ENCODE peak calls at places on chromosome 7, in eight cellular contexts. T, J, M, X, C, A, G and H are unnamed samples.

GRCh38 chr7:81573128-81573527 is 196.7 kb downstream of the HGF start:
- DNase-seq in T (no peak), J (no peak), M (no peak), X (no peak), C (no peak), A (no peak), G (no peak), H (no peak)

GRCh38 chr7:82019538-82019937 is 249.7 kb upstream of the HGF start:
- DNase-seq in T (no peak), J (no peak), M (no peak), X (no peak), C (no peak), A (no peak), G (no peak), H (no peak)

GRCh38 chr7:13839063-13839462 is 150.4 kb downstream of the ETV1 start:
- DNase-seq in T (no peak), J (no peak), M (no peak), X (no peak), C (no peak), A (no peak), G (no peak), H (no peak)

GRCh38 chr7:121510858-121511482 is 114.9 kb upstream of the FAM3C start:
- DNase-seq in T (no peak), J (no peak), M (no peak), X (no peak), C (no peak), A (no peak), G (peak; percentile 25), H (no peak)

GRCh38 chr7:30082686-30083085 is 52.1 kb upstream of the MTURN start:
- DNase-seq in T (no peak), J (no peak), M (peak; percentile 29), X (no peak), C (no peak), A (no peak), G (no peak), H (no peak)

GRCh38 chr7:43508434-43508833 is 74.5 kb upstream of the STK17A start:
- DNase-seq in T (no peak), J (no peak), M (no peak), X (no peak), C (no peak), A (no peak), G (no peak), H (no peak)

GRCh38 chr7:20407585-20408466 is 77.1 kb downstream of the ITGB8 start:
- DNase-seq in T (peak; percentile 78), J (no peak), M (peak; percentile 72), X (no peak), C (no peak), A (peak; percentile 22), G (peak; percentile 80), H (no peak)

GRCh38 chr7:99975782-99976521 is at the start of gene AZGP1:
- DNase-seq in T (no peak), J (no peak), M (no peak), X (no peak), C (no peak), A (no peak), G (peak; percentile 4), H (no peak)

GRCh38 chr7:111561659-111561908 is 708 bp downstream of the IMMP2L start:
- DNase-seq in T (no peak), J (no peak), M (no peak), X (no peak), C (no peak), A (no peak), G (no peak), H (no peak)

DNA sequence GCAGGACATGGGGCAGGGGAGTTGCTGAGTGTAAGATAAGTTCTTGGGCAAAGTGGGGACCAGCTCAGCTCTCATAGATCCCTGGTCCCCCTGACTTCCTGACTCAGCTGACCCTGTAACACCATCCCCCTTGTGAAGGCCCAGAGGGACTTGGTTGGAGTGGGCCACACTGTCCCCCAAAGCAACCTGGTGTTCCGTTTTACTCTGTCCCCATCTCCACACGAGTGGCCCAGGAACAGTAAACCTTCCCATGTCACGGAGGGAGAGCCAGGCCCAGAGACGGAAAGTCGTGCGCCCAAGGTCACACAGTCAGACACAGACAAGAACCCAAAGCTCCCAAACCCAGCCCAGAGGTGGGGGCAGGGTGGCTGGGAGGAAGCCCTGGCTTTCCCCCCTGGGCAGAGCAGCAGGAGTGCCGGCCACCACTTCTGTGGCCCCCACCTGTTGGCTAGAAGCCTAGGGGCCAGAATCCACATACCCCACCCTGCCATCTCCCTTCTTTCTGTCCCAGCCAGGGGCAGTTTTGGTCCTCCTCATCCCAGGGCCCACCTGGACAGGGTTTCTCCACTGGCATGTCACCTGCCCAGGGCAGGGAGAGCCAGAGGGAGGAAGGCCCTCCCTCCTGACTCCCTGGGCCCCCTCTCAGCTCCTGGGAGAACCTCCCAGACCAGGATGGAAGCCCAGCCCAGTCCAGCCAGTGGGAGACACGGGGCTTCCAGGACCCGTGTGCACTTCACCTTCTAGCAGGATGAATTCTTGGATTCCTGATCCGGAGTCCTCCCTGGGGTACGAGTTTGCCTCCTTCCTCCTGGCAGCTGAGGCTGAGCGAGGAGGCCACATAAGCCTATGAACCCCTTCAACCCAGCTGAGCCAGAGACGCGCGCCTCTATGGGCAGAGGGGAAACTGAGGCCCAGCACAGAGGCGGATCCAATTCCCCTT is 20.6 kb upstream of the VPS37D start:
- DNase-seq in T (no peak), J (no peak), M (no peak), X (no peak), C (no peak), A (no peak), G (no peak), H (no peak)
- H3K4me3 ChIP-seq in T (peak overlapping the region; percentile 62), J (peak overlapping the region; percentile 64), M (peak overlapping the region; percentile 62), X (no peak overlapping the region), C (peak overlapping the region; percentile 64), A (no peak overlapping the region), G (no peak overlapping the region), H (peak overlapping the region; percentile 69)

GRCh38 chr7:76346778-76347177 is 12.0 kb downstream of the YWHAG start:
- DNase-seq in T (no peak), J (no peak), M (no peak), X (no peak), C (no peak), A (no peak), G (no peak), H (no peak)

GRCh38 chr7:76347710-76348109 is 11.1 kb downstream of the YWHAG start:
- DNase-seq in T (no peak), J (no peak), M (no peak), X (no peak), C (no peak), A (no peak), G (no peak), H (no peak)

GRCh38 chr7:76351372-76351771 is 7.4 kb downstream of the YWHAG start:
- DNase-seq in T (no peak), J (no peak), M (no peak), X (no peak), C (no peak), A (no peak), G (no peak), H (no peak)

GRCh38 chr7:76352193-76352592 is 6.6 kb downstream of the YWHAG start:
- DNase-seq in T (no peak), J (no peak), M (no peak), X (no peak), C (peak; percentile 55), A (no peak), G (no peak), H (no peak)

GRCh38 chr7:76349313-76349885 is 9.4 kb downstream of the YWHAG start:
- DNase-seq in T (no peak), J (no peak), M (no peak), X (no peak), C (no peak), A (no peak), G (no peak), H (no peak)
- H3K36me3 ChIP-seq in T (peaks cover 70% of the 10 kb centered on the region), J (peaks cover 33% of the 10 kb centered on the region), M (peaks cover 74% of the 10 kb centered on the region), X (peaks cover 4% of the 10 kb centered on the region), C (peaks cover 55% of the 10 kb centered on the region), A (peaks cover 23% of the 10 kb centered on the region), G (peaks cover 20% of the 10 kb centered on the region), H (peaks cover 9% of the 10 kb centered on the region)

GRCh38 chr7:1055491-1056005 is 11.2 kb downstream of the GPR146 start:
- DNase-seq in T (no peak), J (no peak), M (no peak), X (no peak), C (no peak), A (no peak), G (no peak), H (no peak)
- H3K4me3 ChIP-seq in T (peak overlapping the region; percentile 32), J (no peak overlapping the region), M (peak overlapping the region; percentile 56), X (no peak overlapping the region), C (peak overlapping the region; percentile 54), A (no peak overlapping the region), G (no peak overlapping the region), H (no peak overlapping the region)

GRCh38 chr7:116357776-116358670 is 141.5 kb upstream of the CAV2 start:
- DNase-seq in T (no peak), J (no peak), M (no peak), X (peak; percentile 28), C (no peak), A (peak; percentile 28), G (peak; percentile 60), H (no peak)
- H3K36me3 ChIP-seq in T (no peaks in the 10 kb centered on the region), J (no peaks in the 10 kb centered on the region), M (no peaks in the 10 kb centered on the region), X (no peaks in the 10 kb centered on the region), C (no peaks in the 10 kb centered on the region), A (no peaks in the 10 kb centered on the region), G (no peaks in the 10 kb centered on the region), H (no peaks in the 10 kb centered on the region)

DNA sequence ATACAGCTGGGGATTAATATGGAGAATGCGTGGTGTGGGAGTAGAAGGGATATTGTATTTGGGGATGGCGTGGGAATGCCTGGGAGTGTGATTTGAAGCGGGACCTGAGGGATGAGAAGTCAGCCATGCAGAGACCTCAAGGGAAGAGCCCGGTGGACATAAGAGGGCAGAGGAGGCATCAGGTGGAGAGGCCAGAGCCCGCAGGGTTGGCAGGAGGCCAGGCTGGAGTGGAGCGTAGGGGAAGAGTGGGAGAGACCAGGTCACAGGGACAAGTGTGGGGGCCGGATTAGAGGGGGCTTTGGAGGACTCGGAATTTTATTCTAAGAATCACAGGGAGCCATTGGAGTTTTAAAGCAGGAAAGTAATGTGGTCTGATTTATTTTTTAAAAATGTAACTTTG is 2.0 kb downstream of the NDUFB2 start:
- DNase-seq in T (no peak), J (no peak), M (no peak), X (no peak), C (no peak), A (no peak), G (no peak), H (no peak)
- H3K4me3 ChIP-seq in T (no peak overlapping the region), J (no peak overlapping the region), M (peak overlapping the region; percentile 93), X (no peak overlapping the region), C (peak overlapping the region; percentile 88), A (no peak overlapping the region), G (no peak overlapping the region), H (peak overlapping the region; percentile 79)

GRCh38 chr7:137009404-137009803 is 141.0 kb downstream of the CHRM2 start:
- DNase-seq in T (no peak), J (no peak), M (no peak), X (no peak), C (no peak), A (no peak), G (no peak), H (no peak)

GRCh38 chr7:137003606-137004005 is 135.2 kb downstream of the CHRM2 start:
- DNase-seq in T (peak; percentile 15), J (no peak), M (no peak), X (no peak), C (no peak), A (no peak), G (no peak), H (no peak)

GRCh38 chr7:137005873-137006272 is 137.4 kb downstream of the CHRM2 start:
- DNase-seq in T (no peak), J (no peak), M (no peak), X (no peak), C (no peak), A (no peak), G (no peak), H (no peak)

GRCh38 chr7:137007001-137007725 is 138.7 kb downstream of the CHRM2 start:
- DNase-seq in T (no peak), J (no peak), M (peak; percentile 72), X (no peak), C (no peak), A (peak; percentile 50), G (no peak), H (no peak)

GRCh38 chr7:137006293-137006692 is 137.8 kb downstream of the CHRM2 start:
- DNase-seq in T (no peak), J (no peak), M (peak; percentile 84), X (no peak), C (no peak), A (no peak), G (peak; percentile 90), H (no peak)
- H3K36me3 ChIP-seq in T (no peaks in the 10 kb centered on the region), J (no peaks in the 10 kb centered on the region), M (no peaks in the 10 kb centered on the region), X (no peaks in the 10 kb centered on the region), C (no peaks in the 10 kb centered on the region), A (no peaks in the 10 kb centered on the region), G (no peaks in the 10 kb centered on the region), H (no peaks in the 10 kb centered on the region)